ENCODE peak calls at places on chromosomes 6 and 20, in nine cellular contexts. S is A673, U is heart left ventricle, J is endothelial cell, R is neural crest cell, Z is psoas muscle, O is activated B cell treated with CpG ODN at 0.5 μM for 24 hours, G is sigmoid colon, P is choroid plexus epithelial cell. X is an unnamed sample.

GRCh38 chr6:100257661-100258395 is 206.9 kb downstream of the SIM1 start:
- DNase-seq in O (no peak), U (no peak), G (no peak), S (peak; percentile 52), J (no peak), Z (no peak), R (no peak), P (peak; percentile 91), X (no peak)

GRCh38 chr6:128710305-128710704 is 172.6 kb upstream of the LAMA2 start:
- DNase-seq in J (no peak), U (no peak), P (no peak), O (no peak), R (no peak), Z (no peak), S (no peak), G (no peak), X (no peak)

GRCh38 chr6:169851641-169852503 is 100.5 kb downstream of the ERMARD start:
- DNase-seq in O (peak; percentile 5), S (peak; percentile 98), U (peak; percentile 67), Z (no peak), G (no peak), R (no peak), P (peak; percentile 25), J (peak; percentile 36), X (no peak)

GRCh38 chr6:48061630-48062029 is 49.4 kb downstream of the PTCHD4 start:
- DNase-seq in Z (no peak), J (no peak), P (peak; percentile 22), R (no peak), S (peak; percentile 25), G (no peak), U (no peak), O (no peak), X (no peak)

GRCh38 chr6:49888742-49889431 is 22.6 kb upstream of the CRISP1 start:
- DNase-seq in G (no peak), Z (no peak), P (no peak), J (no peak), R (no peak), O (no peak), S (no peak), U (no peak), X (no peak)

GRCh38 chr20:9068896-9069663 is at the start of gene PLCB4:
- DNase-seq in Z (peak; percentile 42), S (peak; percentile 56), J (peak; percentile 34), U (peak; percentile 75), G (peak; percentile 73), P (peak; percentile 30), R (peak; percentile 45), O (no peak), X (peak; percentile 47)

GRCh38 chr6:22980446-22980845 is 411.1 kb downstream of the HDGFL1 start:
- DNase-seq in G (no peak), Z (no peak), R (no peak), J (no peak), P (peak; percentile 39), U (no peak), O (no peak), S (no peak), X (no peak)

GRCh38 chr6:128242765-128243403 is 277.5 kb downstream of the PTPRK start:
- DNase-seq in S (no peak), G (no peak), U (no peak), J (no peak), R (no peak), P (peak; percentile 47), Z (no peak), O (no peak), X (no peak)

GRCh38 chr20:31569163-31570020 is 35.7 kb upstream of the ID1 start:
- DNase-seq in U (peak; percentile 69), G (peak; percentile 70), P (peak; percentile 53), S (peak; percentile 71), R (peak; percentile 84), Z (peak; percentile 61), J (peak; percentile 78), O (peak; percentile 65), X (peak; percentile 75)

GRCh38 chr6:163579880-163580295 is 165.4 kb downstream of the QKI start:
- DNase-seq in R (no peak), J (no peak), P (peak; percentile 60), Z (no peak), S (no peak), O (no peak), G (no peak), U (no peak), X (no peak)

GRCh38 chr6:53827485-53827884 is 32.7 kb downstream of the LRRC1 start:
- DNase-seq in J (no peak), O (no peak), U (no peak), G (no peak), P (no peak), S (no peak), Z (no peak), R (no peak), X (no peak)

DNA sequence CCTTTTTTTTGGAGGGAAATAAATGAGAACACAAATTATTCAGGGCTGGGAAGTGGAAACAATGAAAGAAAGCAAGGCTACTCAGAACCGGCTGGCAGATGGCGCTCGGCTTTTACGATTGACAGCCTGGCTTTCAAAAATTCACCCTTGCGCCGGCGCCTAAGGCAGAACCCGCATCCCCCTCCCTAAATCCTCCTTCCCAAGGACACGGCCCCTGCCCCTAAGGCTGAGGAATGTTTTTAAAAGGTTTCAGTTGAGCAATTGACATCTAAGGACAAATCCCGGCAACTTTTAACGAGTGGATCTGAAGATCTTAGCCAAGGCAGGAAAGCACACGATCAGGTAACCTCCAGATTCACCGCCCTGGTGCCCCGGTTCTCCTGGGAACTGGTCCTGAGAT is 16.3 kb downstream of the GNAS start:
- DNase-seq in S (no peak), U (no peak), O (no peak), J (no peak), R (peak; percentile 36), P (peak; percentile 49), Z (no peak), G (no peak), X (no peak)
- TF ChIP-seq CTCF in S (peak; percentile 13), U (no peak), O (no peak), J (no peak), R (peak; percentile 62), P (peak; percentile 69), Z (peak; percentile 33), G (no peak), X (peak; percentile 48)

DNA sequence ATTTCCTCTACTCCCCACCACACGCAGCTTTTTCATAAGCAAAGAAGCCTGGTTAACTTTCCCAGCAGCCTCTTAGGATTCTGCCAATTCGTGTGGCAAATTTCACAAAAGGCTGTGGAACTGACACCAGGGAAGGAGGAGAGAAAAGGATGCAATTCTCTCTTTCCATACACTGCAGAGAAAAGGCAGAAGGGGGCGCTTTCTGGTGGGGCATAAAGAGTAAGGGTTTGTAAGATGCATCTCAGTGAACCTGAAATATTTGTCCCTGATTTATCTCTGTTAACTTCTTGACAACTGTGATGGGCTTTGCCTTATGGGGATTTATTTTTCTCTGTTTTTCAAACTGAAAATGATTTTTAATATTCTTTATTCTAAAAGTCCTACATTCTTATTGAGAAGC is 45.5 kb upstream of the GLP1R start:
- DNase-seq in J (peak; percentile 69), G (no peak), O (no peak), U (no peak), Z (no peak), S (peak; percentile 23), R (peak; percentile 5), P (peak; percentile 5), X (no peak)
- TF ChIP-seq CTCF in J (peak; percentile 50), G (no peak), O (no peak), U (no peak), Z (no peak), S (peak; percentile 45), R (peak; percentile 44), P (peak; percentile 24), X (peak; percentile 43)

DNA sequence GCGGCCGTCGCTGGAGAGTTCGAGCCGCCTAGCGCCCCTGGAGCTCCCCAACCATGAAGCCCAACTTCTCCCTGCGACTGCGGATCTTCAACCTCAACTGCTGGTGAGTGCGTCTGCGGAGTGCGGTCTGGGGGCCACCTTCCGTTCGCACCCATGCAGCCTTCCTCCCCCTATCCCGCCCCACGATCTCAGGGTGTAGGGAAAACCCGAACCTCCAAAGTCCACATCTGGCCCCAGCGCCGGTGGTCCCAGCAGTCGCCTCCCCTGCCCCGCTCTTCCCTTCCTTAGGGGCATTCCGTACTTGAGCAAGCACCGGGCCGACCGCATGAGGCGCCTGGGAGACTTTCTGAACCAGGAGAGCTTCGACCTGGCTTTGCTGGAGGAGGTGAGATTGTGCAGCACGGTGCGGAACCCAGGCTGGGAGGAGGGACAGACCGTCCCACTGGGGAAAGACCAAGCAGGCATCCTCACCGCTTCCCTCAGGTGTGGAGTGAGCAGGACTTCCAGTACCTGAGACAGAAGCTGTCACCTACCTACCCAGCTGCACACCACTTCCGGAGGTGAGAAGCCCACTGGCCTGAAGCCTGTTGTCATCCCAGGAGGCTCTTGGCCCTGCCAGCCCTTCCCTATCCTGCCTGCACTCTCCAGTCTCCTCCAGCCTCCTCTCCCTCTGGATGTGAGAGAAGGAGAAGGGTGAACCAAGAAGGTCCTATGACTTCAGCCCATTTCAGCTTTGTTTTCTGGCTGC is 719 bp downstream of the SMPD2 start:
- DNase-seq in J (peak; percentile 58), O (no peak), R (peak; percentile 26), G (peak; percentile 76), U (peak; percentile 71), S (peak; percentile 61), Z (peak; percentile 51), P (peak; percentile 72), X (peak; percentile 42)
- TF ChIP-seq CTCF in J (peak; percentile 12), O (no peak), R (peak; percentile 33), G (peak; percentile 21), U (no peak), S (peak; percentile 34), Z (no peak), P (peak; percentile 37), X (peak; percentile 43)

GRCh38 chr6:36834576-36835293 is 4.5 kb downstream of the CPNE5 start:
- DNase-seq in R (no peak), G (no peak), U (peak; percentile 63), Z (no peak), S (no peak), P (no peak), J (no peak), O (no peak), X (no peak)

GRCh38 chr6:36836771-36837339 is 2.4 kb downstream of the CPNE5 start:
- DNase-seq in R (no peak), U (no peak), G (no peak), P (no peak), Z (no peak), S (no peak), O (no peak), J (no peak), X (no peak)

GRCh38 chr6:36838896-36839818 is at the start of gene CPNE5:
- DNase-seq in J (peak; percentile 42), Z (no peak), R (no peak), P (no peak), O (no peak), S (peak; percentile 44), U (peak; percentile 76), G (no peak), X (no peak)

GRCh38 chr6:36837686-36838085 is 1.6 kb downstream of the CPNE5 start:
- DNase-seq in G (no peak), R (no peak), P (no peak), J (no peak), O (no peak), S (no peak), Z (no peak), U (no peak), X (no peak)

DNA sequence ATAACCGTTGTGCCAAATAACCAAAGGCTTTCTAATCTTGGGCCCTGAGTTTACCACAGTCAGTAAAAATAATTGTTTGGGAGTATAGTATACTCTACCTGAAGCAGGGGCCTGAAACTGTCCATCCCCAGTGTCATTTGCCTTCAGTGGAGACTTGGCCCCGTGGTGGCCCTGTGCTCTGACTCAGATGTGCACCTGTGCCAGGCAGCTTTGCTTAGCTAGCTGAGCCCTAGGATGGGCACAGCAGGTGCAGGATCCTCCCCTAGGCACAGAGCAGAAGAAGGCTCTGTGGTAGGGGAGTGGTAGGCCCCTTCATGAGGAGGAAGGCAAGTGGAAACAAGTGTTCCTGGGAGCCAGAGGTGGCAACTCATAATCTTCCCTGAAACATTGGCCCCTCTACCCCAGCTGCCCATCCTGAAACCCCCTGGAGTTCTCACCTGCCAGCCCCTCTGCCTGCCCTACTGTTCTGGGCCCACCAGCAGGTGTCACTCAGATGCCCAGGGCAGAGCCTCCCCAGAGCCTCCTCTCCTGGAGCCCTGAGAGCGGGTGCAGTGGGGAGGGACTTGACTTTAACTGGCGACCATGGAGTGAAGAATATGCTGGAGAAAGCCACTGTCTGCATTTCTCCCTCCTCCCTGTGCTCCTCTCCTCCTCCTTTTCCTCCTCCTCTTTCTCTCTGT is 3.0 kb downstream of the CPNE5 start:
- DNase-seq in G (no peak), O (no peak), U (no peak), R (no peak), P (no peak), Z (no peak), S (no peak), J (no peak), X (no peak)
- TF ChIP-seq CTCF in G (no peak), O (no peak), U (no peak), R (no peak), P (peak; percentile 2), Z (no peak), S (no peak), J (no peak), X (no peak)